ENCODE peak calls at places on chromosomes 3 and 15, in eight cellular contexts. R is neural progenitor cell; Z is activated naive CD4-positive, alpha-beta T cell treated with Interleukin-2 at 50 U/mL for 16 hours; K is NCI-H446; I is fibroblast of mammary gland; V is caudate nucleus; L is A549; Q is upper lobe of right lung. J is an unnamed sample.
A peak's percentile ranks its signal among the peaks of the same experiment; 100 is the strongest.

GRCh38 chr3:115630850-115631249 is 7.5 kb downstream of the GAP43 start:
- DNase-seq in V (no peak), Q (no peak), Z (no peak), I (no peak), L (no peak), K (no peak), R (no peak), J (no peak)

GRCh38 chr15:92521624-92522008 is 127.9 kb downstream of the ST8SIA2 start:
- DNase-seq in I (peak; percentile 81), K (peak; percentile 73), Z (peak; percentile 38), Q (no peak), R (peak; percentile 78), L (peak; percentile 80), V (peak; percentile 27), J (peak; percentile 72)

GRCh38 chr15:47300035-47300434 is 417.3 kb upstream of the SEMA6D start:
- DNase-seq in L (no peak), Q (no peak), R (peak; percentile 38), Z (no peak), I (no peak), K (peak; percentile 3), V (no peak), J (no peak)

GRCh38 chr3:178384302-178384939 is 151.8 kb upstream of the KCNMB2 start:
- DNase-seq in V (no peak), R (no peak), L (no peak), Z (no peak), Q (no peak), K (peak; percentile 60), I (peak; percentile 43), J (no peak)

GRCh38 chr3:68009865-68010264 is 355.5 kb upstream of the SUCLG2 start:
- DNase-seq in K (no peak), Q (no peak), I (no peak), V (no peak), Z (no peak), R (no peak), L (no peak), J (no peak)

GRCh38 chr3:178072931-178073330 is 463.3 kb upstream of the KCNMB2 start:
- DNase-seq in K (no peak), Q (no peak), Z (no peak), R (no peak), V (no peak), I (no peak), L (no peak), J (no peak)

GRCh38 chr15:32718822-32719716 is 1.3 kb downstream of the GREM1 start:
- DNase-seq in Q (no peak), K (no peak), R (peak; percentile 73), L (peak; percentile 21), Z (no peak), I (no peak), V (no peak), J (peak; percentile 16)

GRCh38 chr3:36394176-36394575 is 13.9 kb downstream of the STAC start:
- DNase-seq in L (no peak), Z (no peak), I (peak; percentile 53), Q (no peak), K (no peak), V (no peak), R (no peak), J (no peak)

GRCh38 chr3:10553586-10554235 is 48.3 kb upstream of the ATP2B2 start:
- DNase-seq in I (no peak), Q (peak; percentile 15), R (peak; percentile 97), V (no peak), K (no peak), L (no peak), Z (no peak), J (no peak)

GRCh38 chr15:70775160-70775559 is 11.8 kb upstream of the UACA start:
- DNase-seq in K (no peak), Q (no peak), V (no peak), Z (no peak), I (peak; percentile 91), L (peak; percentile 36), R (no peak), J (no peak)

GRCh38 chr3:136350132-136350531 is 100.0 kb downstream of the PCCB start:
- DNase-seq in Q (no peak), I (peak; percentile 94), V (no peak), R (no peak), Z (no peak), L (peak; percentile 33), K (no peak), J (no peak)

GRCh38 chr15:70185251-70185711 is 87.6 kb upstream of the TLE3 start:
- DNase-seq in Z (no peak), R (no peak), V (no peak), L (no peak), Q (no peak), K (no peak), I (no peak), J (no peak)

GRCh38 chr3:105414841-105415240 is 48.1 kb downstream of the ALCAM start:
- DNase-seq in L (no peak), Q (no peak), K (no peak), I (peak; percentile 25), R (no peak), V (no peak), Z (no peak), J (peak; percentile 11)

GRCh38 chr15:100934735-100935134 is 15.6 kb downstream of the LRRK1 start:
- DNase-seq in V (no peak), K (no peak), R (no peak), L (peak; percentile 58), Q (no peak), Z (no peak), I (peak; percentile 17), J (peak; percentile 18)

GRCh38 chr3:45280227-45280626 is 54.1 kb upstream of the TMEM158 start:
- DNase-seq in Z (no peak), L (no peak), K (no peak), R (no peak), V (no peak), I (no peak), Q (no peak), J (no peak)

GRCh38 chr3:171125010-171125409 is 98.5 kb upstream of the SLC2A2 start:
- DNase-seq in L (no peak), I (no peak), Q (no peak), V (no peak), R (no peak), K (no peak), Z (no peak), J (peak; percentile 45)

GRCh38 chr3:196075013-196075412 is 6.9 kb downstream of the TFRC start:
- DNase-seq in Q (no peak), L (no peak), K (no peak), R (no peak), I (no peak), Z (no peak), V (no peak), J (no peak)

GRCh38 chr3:65439641-65440040 is 599.1 kb downstream of the MAGI1 start:
- DNase-seq in R (peak; percentile 80), K (peak; percentile 60), L (peak; percentile 46), Z (no peak), V (peak; percentile 47), Q (no peak), I (peak; percentile 61), J (peak; percentile 57)

GRCh38 chr3:142886938-142887337 is 1.9 kb downstream of the PCOLCE2 start:
- DNase-seq in I (peak; percentile 80), Z (no peak), R (no peak), V (no peak), K (no peak), Q (no peak), L (peak; percentile 18), J (no peak)

GRCh38 chr3:44128057-44128775 is 113.5 kb upstream of the TOPAZ1 start:
- DNase-seq in I (no peak), R (peak; percentile 15), Z (no peak), K (no peak), Q (no peak), V (no peak), L (no peak), J (no peak)

GRCh38 chr15:74395319-74396145 is 28.1 kb upstream of the CYP11A1 start:
- DNase-seq in R (no peak), Q (no peak), L (no peak), Z (no peak), I (no peak), K (no peak), V (no peak), J (no peak)

GRCh38 chr3:176850498-176850897 is 346.8 kb downstream of the TBL1XR1 start:
- DNase-seq in K (no peak), R (no peak), L (no peak), Q (no peak), Z (no peak), V (no peak), I (no peak), J (no peak)

GRCh38 chr3:36833160-36833814 is 68.9 kb upstream of the DCLK3 start:
- DNase-seq in K (no peak), L (no peak), R (no peak), Q (no peak), I (no peak), Z (no peak), V (no peak), J (no peak)

GRCh38 chr15:80484312-80484981 is 80.3 kb downstream of the ARNT2 start:
- DNase-seq in R (no peak), Q (no peak), L (no peak), V (no peak), Z (no peak), I (no peak), K (no peak), J (no peak)

GRCh38 chr3:120311863-120312794 is 27.1 kb upstream of the GPR156 start:
- DNase-seq in Z (no peak), V (no peak), Q (no peak), R (no peak), I (no peak), L (no peak), K (no peak), J (no peak)